ENCODE peak calls at places on chromosomes 2 and 18, in five cellular contexts. U is spleen, O is esophagus squamous epithelium, A is HT1080, R is anterior cingulate cortex. K is an unnamed sample.

GRCh38 chr2:66771359-66771978 is 336.5 kb downstream of the MEIS1 start:
- DNase-seq in U (no peak), O (no peak), A (no peak), R (no peak), K (no peak)

GRCh38 chr2:197700960-197701359 is 4.2 kb upstream of the MARS2 start:
- DNase-seq in U (no peak), O (no peak), A (no peak), R (no peak), K (no peak)

GRCh38 chr2:242085941-242086621 is 216.6 kb downstream of the RTP5 start:
- DNase-seq in U (peak; percentile 83), O (no peak), A (peak; percentile 13), R (no peak), K (no peak)

GRCh38 chr2:164485541-164485940 is 135.7 kb downstream of the GRB14 start:
- DNase-seq in U (no peak), O (no peak), A (peak; percentile 56), R (no peak), K (no peak)

GRCh38 chr2:85396531-85397470 is 13.4 kb downstream of the CAPG start:
- DNase-seq in U (peak; percentile 24), O (no peak), A (no peak), R (no peak), K (no peak)

GRCh38 chr2:206463685-206464084 is 20.4 kb downstream of the ADAM23 start:
- DNase-seq in U (no peak), O (no peak), A (no peak), R (no peak), K (no peak)

GRCh38 chr2:201204655-201205515 is 21.9 kb downstream of the CASP10 start:
- DNase-seq in U (no peak), O (no peak), A (no peak), R (no peak), K (no peak)

GRCh38 chr2:162113088-162113770 is 38.8 kb downstream of the GCG start:
- DNase-seq in U (no peak), O (no peak), A (no peak), R (no peak), K (no peak)

GRCh38 chr18:48676346-48676745 is 137.5 kb downstream of the CTIF start:
- DNase-seq in U (peak; percentile 76), O (no peak), A (no peak), R (no peak), K (no peak)

GRCh38 chr2:205889073-205889472 is 196.9 kb downstream of the INO80D start:
- DNase-seq in U (no peak), O (no peak), A (peak; percentile 81), R (no peak), K (no peak)